ENCODE peak calls at places on chromosomes 12 and 14, in five cellular contexts. G is A549, K is GM12878, V is K562, H is HepG2. M is an unnamed sample.

GRCh38 chr12:51833446-51834227 is 14.9 kb downstream of the FIGNL2 start:
- DNase-seq in G (no peak), V (no peak), H (no peak), K (no peak), M (no peak)

GRCh38 chr12:84551373-84551772 is 361.2 kb downstream of the SLC6A15 start:
- DNase-seq in V (no peak), K (no peak), G (no peak), H (no peak), M (no peak)

GRCh38 chr12:82797480-82797879 is 110.8 kb downstream of the TMTC2 start:
- DNase-seq in H (no peak), V (no peak), K (no peak), G (no peak), M (no peak)

GRCh38 chr14:20688167-20688839 is at the start of gene ANG:
- DNase-seq in V (no peak), G (no peak), H (peak; percentile 58), K (no peak), M (no peak)

GRCh38 chr14:63276492-63277342 is 42.0 kb downstream of the GPHB5 start:
- DNase-seq in V (peak; percentile 40), H (peak; percentile 17), G (peak; percentile 36), K (no peak), M (no peak)

GRCh38 chr12:27276275-27276674 is 32.2 kb downstream of the STK38L start:
- DNase-seq in V (no peak), G (no peak), K (no peak), H (no peak), M (no peak)

GRCh38 chr14:45258805-45259204 is 5.8 kb upstream of the MIS18BP1 start:
- DNase-seq in V (no peak), H (no peak), K (no peak), G (no peak), M (no peak)

GRCh38 chr14:69105326-69105725 is 47.6 kb downstream of the DCAF5 start:
- DNase-seq in G (no peak), K (no peak), H (no peak), V (no peak), M (no peak)

GRCh38 chr12:81261508-81262207 is 183.8 kb downstream of the ACSS3 start:
- DNase-seq in H (no peak), K (no peak), V (no peak), G (no peak), M (no peak)

GRCh38 chr12:58288191-58288590 is 346.8 kb downstream of the ATP23 start:
- DNase-seq in K (no peak), V (no peak), G (no peak), H (no peak), M (no peak)

GRCh38 chr12:83408168-83408567 is 721.5 kb downstream of the TMTC2 start:
- DNase-seq in V (no peak), G (no peak), K (no peak), H (no peak), M (no peak)

GRCh38 chr12:113239288-113239771 is 18.1 kb downstream of the TPCN1 start:
- DNase-seq in H (no peak), V (no peak), K (no peak), G (no peak), M (no peak)

GRCh38 chr14:63991833-63992232 is 139.0 kb downstream of the SYNE2 start:
- DNase-seq in G (no peak), K (no peak), V (no peak), H (no peak), M (no peak)

GRCh38 chr12:122872815-122873361 is 23.0 kb downstream of the VPS37B start:
- DNase-seq in G (no peak), V (no peak), H (no peak), K (no peak), M (no peak)

GRCh38 chr12:27367078-27367477 is 34.4 kb downstream of the BMAL2 start:
- DNase-seq in G (no peak), H (no peak), K (no peak), V (no peak), M (no peak)

GRCh38 chr12:124548854-124549378 is 18.5 kb downstream of the NCOR2 start:
- DNase-seq in H (no peak), K (no peak), G (no peak), V (no peak), M (no peak)

GRCh38 chr14:73752297-73752992 is 38.3 kb upstream of the PNMA1 start:
- DNase-seq in K (no peak), V (no peak), H (no peak), G (no peak), M (no peak)

GRCh38 chr12:102299731-102300130 is 102.1 kb upstream of the PMCH start:
- DNase-seq in K (no peak), G (no peak), V (no peak), H (no peak), M (no peak)

GRCh38 chr12:103779410-103780092 is 61.5 kb downstream of the NT5DC3 start:
- DNase-seq in V (no peak), H (no peak), K (no peak), G (no peak), M (no peak)

GRCh38 chr12:27595231-27595642 is 71.2 kb downstream of the PPFIBP1 start:
- DNase-seq in G (no peak), K (no peak), H (peak; percentile 10), V (no peak), M (no peak)

GRCh38 chr14:85533821-85534271 is 3.9 kb downstream of the FLRT2 start:
- DNase-seq in K (no peak), H (no peak), V (no peak), G (peak; percentile 9), M (peak; percentile 74)

GRCh38 chr14:90383731-90384542 is 12.9 kb upstream of the CALM1 start:
- DNase-seq in K (no peak), H (peak; percentile 13), G (no peak), V (peak; percentile 46), M (no peak)

DNA sequence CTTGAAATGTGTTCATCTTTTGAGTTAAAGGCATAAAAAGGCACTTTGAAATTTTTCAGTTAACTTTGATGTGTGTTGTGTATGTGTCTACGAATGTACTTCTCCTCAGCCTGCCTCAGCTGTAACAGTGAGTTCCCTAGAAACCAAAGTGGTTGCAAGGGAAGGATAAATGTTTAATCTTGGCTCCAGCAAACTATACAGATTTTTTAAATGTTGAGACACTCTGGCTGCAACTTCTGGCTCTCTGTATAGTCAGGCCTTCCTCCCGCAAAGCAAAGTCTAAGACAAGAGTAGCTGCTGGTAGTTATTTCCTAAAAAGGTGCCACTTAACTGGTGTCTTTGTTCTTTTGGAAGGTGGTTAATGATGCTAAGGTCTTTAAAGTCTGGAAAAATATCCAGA is 8.4 kb downstream of the DERA start:
- DNase-seq in V (no peak), G (no peak), K (no peak), H (no peak), M (no peak)
- TF ChIP-seq HDAC2 in V (no peak), G (no peak), K (no peak), H (no peak), M (no peak)

GRCh38 chr14:105419305-105420091 is at the start of gene MTA1:
- DNase-seq in H (peak; percentile 35), K (no peak), V (peak; percentile 78), G (no peak), M (no peak)
- TF ChIP-seq HDAC2 in H (peak; percentile 56), K (no peak), V (no peak), G (no peak), M (no peak)

GRCh38 chr14:92425101-92425500 is 88.5 kb upstream of the RIN3 start:
- DNase-seq in V (no peak), H (peak; percentile 9), K (no peak), G (no peak), M (no peak)
- TF ChIP-seq HDAC2 in V (no peak), H (no peak), K (no peak), G (no peak), M (no peak)

DNA sequence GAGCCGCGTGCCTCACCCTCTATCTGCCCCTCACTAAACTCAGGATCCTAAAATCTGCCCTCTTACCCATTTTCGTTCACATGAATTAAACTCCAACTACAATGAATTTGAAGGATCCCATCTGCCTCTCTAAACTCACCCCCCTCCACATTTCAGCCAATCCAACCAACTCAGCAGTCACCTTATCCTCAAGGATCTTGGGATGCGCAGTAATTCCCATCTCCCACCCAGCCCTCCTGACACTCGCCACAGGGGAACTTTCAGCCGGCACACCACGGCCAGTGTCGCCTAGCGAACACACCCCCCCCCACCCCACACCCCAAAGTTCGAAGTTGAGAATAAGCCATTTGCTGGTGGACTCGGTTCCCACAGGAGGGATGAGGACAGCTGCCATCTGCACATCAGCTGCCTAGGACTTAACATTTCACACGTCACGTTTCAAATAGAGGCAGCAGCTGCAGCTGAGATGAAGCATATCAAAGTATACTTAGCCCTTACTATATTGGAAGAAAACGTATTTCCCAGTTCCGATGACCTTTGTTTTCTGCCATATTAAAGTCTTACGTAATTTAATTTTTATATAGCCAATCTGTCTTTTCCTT is 8.7 kb upstream of the SELPLG start:
- DNase-seq in V (no peak), G (no peak), K (no peak), H (no peak), M (no peak)
- TF ChIP-seq HDAC2 in V (no peak), G (no peak), K (no peak), H (no peak), M (no peak)

DNA sequence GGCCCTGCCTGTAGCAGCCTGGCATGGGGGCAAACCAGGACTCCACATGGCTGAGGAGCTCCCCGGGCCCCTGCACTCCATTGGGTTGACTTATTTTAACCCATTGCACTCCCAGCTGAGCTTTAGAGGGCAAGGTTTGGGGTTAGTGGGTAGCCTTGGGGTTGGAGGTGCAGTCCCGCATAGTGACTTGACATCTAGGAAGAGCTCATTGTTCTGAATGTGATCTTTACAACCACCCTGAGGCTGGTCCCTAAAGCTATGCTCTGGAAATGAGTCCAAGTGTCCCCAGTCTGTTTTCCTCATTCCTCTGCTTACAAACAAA is 36.4 kb downstream of the NFKBIA start:
- DNase-seq in H (no peak), V (no peak), G (no peak), K (no peak), M (no peak)
- TF ChIP-seq HDAC2 in H (no peak), V (no peak), G (no peak), K (no peak), M (no peak)

DNA sequence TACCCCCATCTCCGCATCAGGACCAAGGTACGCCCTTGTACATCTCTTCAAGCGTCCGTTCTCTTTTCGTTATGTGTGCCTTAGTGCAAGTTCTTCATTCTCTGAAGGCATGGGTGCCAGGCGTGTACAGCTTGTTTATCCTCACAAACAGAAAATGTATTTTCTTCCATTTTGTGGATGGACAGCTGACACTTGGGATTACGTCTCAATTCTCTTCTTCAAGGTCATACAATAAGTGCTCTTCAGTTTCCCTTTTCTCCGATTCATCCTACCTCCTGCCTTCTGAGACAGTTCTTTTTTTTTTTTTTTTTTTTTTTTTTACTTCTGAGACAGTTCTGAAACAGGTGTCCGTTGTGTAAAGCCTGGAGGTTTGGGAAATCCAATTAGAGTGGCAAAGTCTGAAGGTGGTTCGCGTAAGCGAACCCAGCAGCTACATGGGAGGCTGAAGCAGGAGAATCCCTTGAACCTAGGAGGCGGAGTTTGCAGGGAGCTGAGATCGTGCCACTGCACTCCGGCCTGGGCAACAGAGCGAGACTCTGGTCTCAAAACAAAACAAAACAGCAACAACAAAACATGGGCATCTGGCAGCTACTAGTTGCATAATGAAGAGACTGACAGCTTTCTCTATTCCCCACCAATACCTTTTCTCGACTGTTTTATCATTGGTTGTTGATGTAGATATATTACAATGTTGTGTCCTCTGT is 734 bp downstream of the COX6A1 start:
- DNase-seq in G (no peak), H (no peak), K (no peak), V (no peak), M (no peak)
- TF ChIP-seq HDAC2 in G (no peak), H (no peak), K (no peak), V (no peak), M (no peak)